ENCODE peak calls at places on chromosomes 7 and 10, in seven cellular contexts. D, E, F, H, X, V and C are unnamed samples.

GRCh38 chr7:152865011-152865410 is 105.5 kb downstream of the ACTR3B start:
- DNase-seq in D (no peak), E (no peak), F (no peak), V (no peak), X (no peak), H (no peak), C (no peak)

GRCh38 chr7:117827861-117828260 is 45.4 kb downstream of the CTTNBP2 start:
- DNase-seq in E (no peak), D (no peak), V (no peak), F (no peak), H (no peak), X (no peak), C (no peak)

GRCh38 chr10:7401782-7402181 is 9.1 kb downstream of the SFMBT2 start:
- DNase-seq in F (no peak), D (no peak), E (no peak), X (no peak), V (no peak), H (no peak), C (no peak)

GRCh38 chr7:47153571-47153970 is 428.3 kb downstream of the TNS3 start:
- DNase-seq in X (no peak), V (no peak), H (peak; percentile 18), D (peak; percentile 60), F (no peak), E (no peak), C (no peak)

GRCh38 chr10:61332506-61332905 is 120.7 kb downstream of the TMEM26 start:
- DNase-seq in D (no peak), H (no peak), X (no peak), V (no peak), E (no peak), F (no peak), C (no peak)

GRCh38 chr10:125084191-125085186 is 75.9 kb downstream of the CTBP2 start:
- DNase-seq in V (peak; percentile 96), X (no peak), D (peak; percentile 89), E (no peak), H (peak; percentile 22), F (peak; percentile 59), C (no peak)

GRCh38 chr7:91659096-91659495 is 221.4 kb downstream of the MTERF1 start:
- DNase-seq in E (no peak), F (no peak), D (no peak), H (no peak), V (no peak), X (no peak), C (no peak)

GRCh38 chr7:72345208-72345727 is 66.9 kb downstream of the CALN1 start:
- DNase-seq in E (no peak), X (no peak), F (no peak), D (no peak), H (no peak), V (no peak), C (no peak)

GRCh38 chr10:91796332-91797076 is 1.7 kb upstream of the TNKS2 start:
- DNase-seq in F (peak; percentile 35), H (no peak), V (peak; percentile 31), D (no peak), E (peak; percentile 58), X (no peak), C (no peak)

GRCh38 chr10:102714621-102715455 is at the start of gene SFXN2:
- DNase-seq in F (no peak), D (no peak), X (no peak), E (peak; percentile 60), H (no peak), V (peak; percentile 44), C (no peak)

GRCh38 chr7:138666385-138666784 is 34.8 kb downstream of the SVOPL start:
- DNase-seq in X (no peak), V (no peak), H (no peak), F (no peak), E (no peak), D (no peak), C (no peak)

GRCh38 chr7:38070718-38071117 is 107.3 kb upstream of the STARD3NL start:
- DNase-seq in V (peak; percentile 45), D (peak; percentile 41), X (no peak), H (no peak), E (no peak), F (no peak), C (no peak)